ENCODE peak calls at places on chromosome 15, in seven cellular contexts. One of them, this sample, is unnamed.

GRCh38 chr15:67883228-67883773 is 43.5 kb upstream of the RNU6-1 start:
- DNase-seq in AG04450: no peak
- DNase-seq in neural progenitor cell: peak; percentile 26
- DNase-seq in aorta: no peak
- DNase-seq in adrenal gland: no peak
- DNase-seq in mesendoderm: peak; percentile 35
- DNase-seq in adipocyte: peak; percentile 19
- DNase-seq in this sample: no peak

GRCh38 chr15:45747426-45747825 is 112.6 kb downstream of the SQOR start:
- DNase-seq in AG04450: no peak
- DNase-seq in neural progenitor cell: no peak
- DNase-seq in aorta: no peak
- DNase-seq in adrenal gland: no peak
- DNase-seq in mesendoderm: no peak
- DNase-seq in adipocyte: no peak
- DNase-seq in this sample: no peak

GRCh38 chr15:62848631-62849050 is 193.9 kb upstream of the TPM1 start:
- DNase-seq in AG04450: no peak
- DNase-seq in neural progenitor cell: no peak
- DNase-seq in aorta: no peak
- DNase-seq in adrenal gland: no peak
- DNase-seq in mesendoderm: peak; percentile 36
- DNase-seq in adipocyte: peak; percentile 36
- DNase-seq in this sample: peak; percentile 34

GRCh38 chr15:28001641-28002040 is 97.5 kb downstream of the OCA2 start:
- DNase-seq in AG04450: no peak
- DNase-seq in neural progenitor cell: no peak
- DNase-seq in aorta: no peak
- DNase-seq in adrenal gland: no peak
- DNase-seq in mesendoderm: no peak
- DNase-seq in adipocyte: no peak
- DNase-seq in this sample: no peak

GRCh38 chr15:99504823-99505551 is 60.8 kb upstream of the MEF2A start:
- DNase-seq in AG04450: no peak
- DNase-seq in neural progenitor cell: no peak
- DNase-seq in aorta: no peak
- DNase-seq in adrenal gland: no peak
- DNase-seq in mesendoderm: peak; percentile 45
- DNase-seq in adipocyte: peak; percentile 29
- DNase-seq in this sample: no peak

GRCh38 chr15:45943255-45943654 is 308.4 kb downstream of the SQOR start:
- DNase-seq in AG04450: no peak
- DNase-seq in neural progenitor cell: peak; percentile 32
- DNase-seq in aorta: no peak
- DNase-seq in adrenal gland: no peak
- DNase-seq in mesendoderm: no peak
- DNase-seq in adipocyte: no peak
- DNase-seq in this sample: no peak

GRCh38 chr15:38344351-38344750 is 91.7 kb downstream of the SPRED1 start:
- DNase-seq in AG04450: no peak
- DNase-seq in neural progenitor cell: no peak
- DNase-seq in aorta: no peak
- DNase-seq in adrenal gland: no peak
- DNase-seq in mesendoderm: no peak
- DNase-seq in adipocyte: no peak
- DNase-seq in this sample: no peak

GRCh38 chr15:59687831-59688230 is 1.3 kb downstream of the BNIP2 start:
- DNase-seq in AG04450: no peak
- DNase-seq in neural progenitor cell: no peak
- DNase-seq in aorta: no peak
- DNase-seq in adrenal gland: no peak
- DNase-seq in mesendoderm: no peak
- DNase-seq in adipocyte: peak; percentile 50
- DNase-seq in this sample: no peak

GRCh38 chr15:93656041-93656440 is 567.0 kb upstream of the RGMA start:
- DNase-seq in AG04450: no peak
- DNase-seq in neural progenitor cell: no peak
- DNase-seq in aorta: no peak
- DNase-seq in adrenal gland: no peak
- DNase-seq in mesendoderm: no peak
- DNase-seq in adipocyte: no peak
- DNase-seq in this sample: no peak

GRCh38 chr15:68314563-68314962 is 37.0 kb downstream of the FEM1B start:
- DNase-seq in AG04450: no peak
- DNase-seq in neural progenitor cell: no peak
- DNase-seq in aorta: peak; percentile 69
- DNase-seq in adrenal gland: no peak
- DNase-seq in mesendoderm: no peak
- DNase-seq in adipocyte: no peak
- DNase-seq in this sample: peak; percentile 39

GRCh38 chr15:70248116-70249025 is 150.7 kb upstream of the TLE3 start:
- DNase-seq in AG04450: no peak
- DNase-seq in neural progenitor cell: peak; percentile 76
- DNase-seq in aorta: peak; percentile 49
- DNase-seq in adrenal gland: no peak
- DNase-seq in mesendoderm: peak; percentile 79
- DNase-seq in adipocyte: no peak
- DNase-seq in this sample: no peak

GRCh38 chr15:43370310-43370974 is 401 bp downstream of the ZSCAN29 start:
- DNase-seq in AG04450: no peak
- DNase-seq in neural progenitor cell: peak; percentile 80
- DNase-seq in aorta: no peak
- DNase-seq in adrenal gland: no peak
- DNase-seq in mesendoderm: peak; percentile 59
- DNase-seq in adipocyte: peak; percentile 59
- DNase-seq in this sample: no peak

GRCh38 chr15:62726461-62726860 is 316.1 kb upstream of the TPM1 start:
- DNase-seq in AG04450: no peak
- DNase-seq in neural progenitor cell: no peak
- DNase-seq in aorta: no peak
- DNase-seq in adrenal gland: no peak
- DNase-seq in mesendoderm: no peak
- DNase-seq in adipocyte: no peak
- DNase-seq in this sample: no peak

GRCh38 chr15:91548588-91548987 is 304.9 kb upstream of the SLCO3A1 start:
- DNase-seq in AG04450: no peak
- DNase-seq in neural progenitor cell: no peak
- DNase-seq in aorta: no peak
- DNase-seq in adrenal gland: no peak
- DNase-seq in mesendoderm: no peak
- DNase-seq in adipocyte: no peak
- DNase-seq in this sample: no peak

GRCh38 chr15:74227968-74228722 is 8.0 kb upstream of the CCDC33 start:
- DNase-seq in AG04450: no peak
- DNase-seq in neural progenitor cell: no peak
- DNase-seq in aorta: no peak
- DNase-seq in adrenal gland: no peak
- DNase-seq in mesendoderm: no peak
- DNase-seq in adipocyte: no peak
- DNase-seq in this sample: no peak
- H3K4me3 ChIP-seq in AG04450: no peak overlapping the region
- H3K4me3 ChIP-seq in neural progenitor cell: no peak overlapping the region
- H3K4me3 ChIP-seq in aorta: no peak overlapping the region
- H3K4me3 ChIP-seq in adrenal gland: no peak overlapping the region
- H3K4me3 ChIP-seq in mesendoderm: no peak overlapping the region
- H3K4me3 ChIP-seq in adipocyte: no peak overlapping the region
- H3K4me3 ChIP-seq in this sample: no peak overlapping the region

GRCh38 chr15:50860824-50861223 is 47.7 kb upstream of the AP4E1 start:
- DNase-seq in AG04450: no peak
- DNase-seq in neural progenitor cell: no peak
- DNase-seq in aorta: no peak
- DNase-seq in adrenal gland: no peak
- DNase-seq in mesendoderm: no peak
- DNase-seq in adipocyte: no peak
- DNase-seq in this sample: no peak

GRCh38 chr15:50850003-50850402 is 58.5 kb upstream of the AP4E1 start:
- DNase-seq in AG04450: no peak
- DNase-seq in neural progenitor cell: no peak
- DNase-seq in aorta: no peak
- DNase-seq in adrenal gland: no peak
- DNase-seq in mesendoderm: no peak
- DNase-seq in adipocyte: no peak
- DNase-seq in this sample: no peak

GRCh38 chr15:50857763-50858162 is 50.7 kb upstream of the AP4E1 start:
- DNase-seq in AG04450: no peak
- DNase-seq in neural progenitor cell: no peak
- DNase-seq in aorta: no peak
- DNase-seq in adrenal gland: no peak
- DNase-seq in mesendoderm: peak; percentile 55
- DNase-seq in adipocyte: no peak
- DNase-seq in this sample: no peak

GRCh38 chr15:50854594-50855490 is 53.6 kb upstream of the AP4E1 start:
- DNase-seq in AG04450: no peak
- DNase-seq in neural progenitor cell: no peak
- DNase-seq in aorta: no peak
- DNase-seq in adrenal gland: no peak
- DNase-seq in mesendoderm: peak; percentile 57
- DNase-seq in adipocyte: peak; percentile 83
- DNase-seq in this sample: peak; percentile 10
- H3K4me3 ChIP-seq in AG04450: no peak overlapping the region
- H3K4me3 ChIP-seq in neural progenitor cell: no peak overlapping the region
- H3K4me3 ChIP-seq in aorta: no peak overlapping the region
- H3K4me3 ChIP-seq in adrenal gland: no peak overlapping the region
- H3K4me3 ChIP-seq in mesendoderm: no peak overlapping the region
- H3K4me3 ChIP-seq in adipocyte: no peak overlapping the region
- H3K4me3 ChIP-seq in this sample: no peak overlapping the region

GRCh38 chr15:30865257-30865656 is 38.5 kb upstream of the FAN1 start:
- DNase-seq in AG04450: no peak
- DNase-seq in neural progenitor cell: no peak
- DNase-seq in aorta: no peak
- DNase-seq in adrenal gland: no peak
- DNase-seq in mesendoderm: no peak
- DNase-seq in adipocyte: no peak
- DNase-seq in this sample: no peak

GRCh38 chr15:30859091-30859874 is 44.4 kb upstream of the FAN1 start:
- DNase-seq in AG04450: peak; percentile 11
- DNase-seq in neural progenitor cell: peak; percentile 49
- DNase-seq in aorta: no peak
- DNase-seq in adrenal gland: no peak
- DNase-seq in mesendoderm: peak; percentile 91
- DNase-seq in adipocyte: peak; percentile 62
- DNase-seq in this sample: peak; percentile 7
- H3K4me3 ChIP-seq in AG04450: no peak overlapping the region
- H3K4me3 ChIP-seq in neural progenitor cell: no peak overlapping the region
- H3K4me3 ChIP-seq in aorta: no peak overlapping the region
- H3K4me3 ChIP-seq in adrenal gland: no peak overlapping the region
- H3K4me3 ChIP-seq in mesendoderm: no peak overlapping the region
- H3K4me3 ChIP-seq in adipocyte: no peak overlapping the region
- H3K4me3 ChIP-seq in this sample: no peak overlapping the region

GRCh38 chr15:51162865-51163762 is 68.4 kb upstream of the TNFAIP8L3 start:
- DNase-seq in AG04450: peak; percentile 30
- DNase-seq in neural progenitor cell: peak; percentile 75
- DNase-seq in aorta: peak; percentile 86
- DNase-seq in adrenal gland: peak; percentile 69
- DNase-seq in mesendoderm: peak; percentile 82
- DNase-seq in adipocyte: peak; percentile 91
- DNase-seq in this sample: no peak
- H3K4me3 ChIP-seq in AG04450: peak overlapping the region; percentile 43
- H3K4me3 ChIP-seq in neural progenitor cell: no peak overlapping the region
- H3K4me3 ChIP-seq in aorta: no peak overlapping the region
- H3K4me3 ChIP-seq in adrenal gland: no peak overlapping the region
- H3K4me3 ChIP-seq in mesendoderm: no peak overlapping the region
- H3K4me3 ChIP-seq in adipocyte: peak overlapping the region; percentile 55
- H3K4me3 ChIP-seq in this sample: peak overlapping the region; percentile 16